ENCODE peak calls at places on chromosomes 13 and 19, in six cellular contexts. D is HuH-7.5; Z is GM18507; P is CD4-positive, CD25-positive, alpha-beta regulatory T cell; T is skeletal muscle cell; I is progenitor cell of endocrine pancreas. U is an unnamed sample.

GRCh38 chr13:20709782-20710181 is 6.3 kb downstream of the IL17D start:
- DNase-seq in D (no peak), Z (no peak), P (no peak), T (no peak), I (no peak), U (no peak)

GRCh38 chr19:943551-944170 is 17.8 kb downstream of the ARID3A start:
- DNase-seq in D (no peak), Z (no peak), P (no peak), T (no peak), I (no peak), U (no peak)

GRCh38 chr13:91347996-91348905 is 764 bp downstream of the MIR17HG start:
- DNase-seq in D (peak), Z (peak), P (peak), T (no peak), I (peak), U (peak)

GRCh38 chr19:6247007-6247288 is 32.8 kb downstream of the MLLT1 start:
- DNase-seq in D (no peak), Z (no peak), P (no peak), T (no peak), I (no peak), U (no peak)

GRCh38 chr19:50967924-50968708 is 1.3 kb downstream of the KLK6 start:
- DNase-seq in D (no peak), Z (no peak), P (no peak), T (no peak), I (no peak), U (no peak)

GRCh38 chr19:2057484-2058469 is 6.7 kb upstream of the MKNK2 start:
- DNase-seq in D (no peak), Z (no peak), P (no peak), T (no peak), I (no peak), U (no peak)

GRCh38 chr13:110010433-110011135 is 224.2 kb upstream of the IRS2 start:
- DNase-seq in D (no peak), Z (no peak), P (no peak), T (no peak), I (no peak), U (peak)

GRCh38 chr19:41537789-41538188 is 38.2 kb upstream of the CEACAM21 start:
- DNase-seq in D (no peak), Z (no peak), P (no peak), T (no peak), I (no peak), U (peak)

GRCh38 chr19:56919308-56919995 is 78.9 kb upstream of the PEG3 start:
- DNase-seq in D (no peak), Z (no peak), P (no peak), T (no peak), I (no peak), U (no peak)

GRCh38 chr13:29081036-29081435 is 260.9 kb downstream of the MTUS2 start:
- DNase-seq in D (no peak), Z (no peak), P (no peak), T (no peak), I (no peak), U (no peak)

GRCh38 chr13:93473441-93474270 is 247.0 kb downstream of the GPC6 start:
- DNase-seq in D (no peak), Z (no peak), P (no peak), T (peak), I (no peak), U (no peak)

GRCh38 chr13:95233026-95233635 is 68.1 kb downstream of the ABCC4 start:
- DNase-seq in D (no peak), Z (no peak), P (no peak), T (no peak), I (no peak), U (no peak)

GRCh38 chr13:75740008-75740407 is 103.9 kb downstream of the LMO7 start:
- DNase-seq in D (no peak), Z (no peak), P (no peak), T (no peak), I (no peak), U (no peak)